ENCODE peak calls at places on chromosomes 1 and 21, in four cellular contexts. One of them, this sample, is unnamed.

GRCh38 chr1:183231545-183231944 is 45.5 kb downstream of the LAMC2 start:
- DNase-seq in esophagus muscularis mucosa: no peak
- DNase-seq in neural progenitor cell: no peak
- DNase-seq in BE2C: no peak
- DNase-seq in this sample: no peak

GRCh38 chr1:66374148-66374547 is 159.8 kb upstream of the SGIP1 start:
- DNase-seq in esophagus muscularis mucosa: no peak
- DNase-seq in neural progenitor cell: no peak
- DNase-seq in BE2C: no peak
- DNase-seq in this sample: no peak

GRCh38 chr1:68141079-68141800 is 90.8 kb upstream of the DIRAS3 start:
- DNase-seq in esophagus muscularis mucosa: no peak
- DNase-seq in neural progenitor cell: peak
- DNase-seq in BE2C: no peak
- DNase-seq in this sample: no peak

GRCh38 chr1:58782308-58783089 is 1.3 kb downstream of the JUN start:
- DNase-seq in esophagus muscularis mucosa: peak
- DNase-seq in neural progenitor cell: peak
- DNase-seq in BE2C: peak
- DNase-seq in this sample: no peak

GRCh38 chr1:242639104-242639503 is 114.6 kb upstream of the PLD5 start:
- DNase-seq in esophagus muscularis mucosa: no peak
- DNase-seq in neural progenitor cell: no peak
- DNase-seq in BE2C: no peak
- DNase-seq in this sample: no peak

GRCh38 chr1:951364-951763 is 7.7 kb downstream of the NOC2L start:
- DNase-seq in esophagus muscularis mucosa: no peak
- DNase-seq in neural progenitor cell: peak
- DNase-seq in BE2C: peak
- DNase-seq in this sample: no peak

GRCh38 chr1:48047116-48047515 is 49.9 kb upstream of the TRABD2B start:
- DNase-seq in esophagus muscularis mucosa: no peak
- DNase-seq in neural progenitor cell: no peak
- DNase-seq in BE2C: no peak
- DNase-seq in this sample: no peak

GRCh38 chr1:30928171-30928570 is 19.6 kb upstream of the SDC3 start:
- DNase-seq in esophagus muscularis mucosa: no peak
- DNase-seq in neural progenitor cell: no peak
- DNase-seq in BE2C: no peak
- DNase-seq in this sample: no peak

GRCh38 chr1:184156521-184157395 is 105.2 kb downstream of the TSEN15 start:
- DNase-seq in esophagus muscularis mucosa: peak
- DNase-seq in neural progenitor cell: peak
- DNase-seq in BE2C: no peak
- DNase-seq in this sample: no peak

GRCh38 chr1:40897499-40897898 is 35.3 kb upstream of the CITED4 start:
- DNase-seq in esophagus muscularis mucosa: no peak
- DNase-seq in neural progenitor cell: no peak
- DNase-seq in BE2C: no peak
- DNase-seq in this sample: peak

GRCh38 chr1:63701187-63701586 is 72.6 kb upstream of the ROR1 start:
- DNase-seq in esophagus muscularis mucosa: no peak
- DNase-seq in neural progenitor cell: no peak
- DNase-seq in BE2C: no peak
- DNase-seq in this sample: no peak

GRCh38 chr1:220874201-220874655 is 5.0 kb upstream of the HLX start:
- DNase-seq in esophagus muscularis mucosa: no peak
- DNase-seq in neural progenitor cell: peak
- DNase-seq in BE2C: peak
- DNase-seq in this sample: no peak

GRCh38 chr21:39845581-39846130 is 21.6 kb upstream of the PCP4 start:
- DNase-seq in esophagus muscularis mucosa: peak
- DNase-seq in neural progenitor cell: peak
- DNase-seq in BE2C: no peak
- DNase-seq in this sample: peak

DNA sequence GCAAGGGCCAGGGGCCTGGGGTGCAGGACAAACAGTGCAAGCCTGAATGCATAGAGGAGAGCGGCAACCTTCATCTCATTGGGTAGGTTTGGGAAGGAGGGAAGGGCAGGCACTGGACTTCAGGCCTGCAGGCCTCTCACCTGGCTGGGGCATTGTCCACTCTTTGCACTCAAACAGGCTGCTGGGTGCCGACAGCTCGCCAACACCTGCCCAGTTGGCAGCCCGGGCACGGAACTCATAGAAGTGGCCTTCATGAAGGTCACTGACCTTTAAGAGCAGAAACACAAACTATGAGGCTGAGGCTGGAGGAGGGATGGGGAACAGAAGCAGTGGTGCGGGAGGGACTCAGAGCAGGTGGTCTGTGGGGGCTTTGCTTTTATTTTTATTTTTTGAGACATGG is 30.7 kb downstream of the MYOM3 start:
- DNase-seq in esophagus muscularis mucosa: no peak
- DNase-seq in neural progenitor cell: no peak
- DNase-seq in BE2C: no peak
- DNase-seq in this sample: no peak
- H3K4me3 ChIP-seq in esophagus muscularis mucosa: no peak
- H3K4me3 ChIP-seq in neural progenitor cell: no peak
- H3K4me3 ChIP-seq in BE2C: no peak
- H3K4me3 ChIP-seq in this sample: no peak

DNA sequence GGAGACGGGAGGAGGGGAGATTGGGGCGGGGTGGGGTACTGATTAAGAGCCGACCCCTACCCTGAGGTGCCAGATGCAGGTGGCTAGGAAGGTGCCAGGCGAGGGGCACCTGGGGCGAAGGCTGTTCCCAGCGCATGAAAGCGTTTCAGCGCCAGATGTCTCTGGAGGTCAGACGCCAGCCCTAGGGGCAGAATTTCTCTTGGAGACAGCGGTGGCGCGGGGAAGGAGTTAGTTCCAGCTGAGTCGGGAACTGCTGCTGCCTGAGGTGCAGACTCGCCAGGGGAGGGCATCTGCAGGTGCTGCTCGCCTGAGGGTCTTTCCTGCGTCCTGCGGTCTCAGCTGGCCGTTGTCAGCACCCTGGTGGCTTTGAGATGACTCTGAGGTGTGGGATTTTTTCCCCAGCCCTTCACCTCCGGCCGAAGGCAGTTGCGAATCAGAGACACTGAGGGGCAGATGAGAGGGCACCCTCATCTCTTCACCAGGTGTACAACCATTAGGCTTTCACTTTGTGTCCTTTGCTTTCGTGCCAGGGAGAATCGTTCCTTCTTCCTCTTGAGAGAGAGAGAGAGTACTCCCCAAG is 539 bp downstream of the CGN start:
- DNase-seq in esophagus muscularis mucosa: no peak
- DNase-seq in neural progenitor cell: peak
- DNase-seq in BE2C: peak
- DNase-seq in this sample: no peak
- TF ChIP-seq CTCF in esophagus muscularis mucosa: no peak
- TF ChIP-seq CTCF in neural progenitor cell: peak
- TF ChIP-seq CTCF in BE2C: no peak
- TF ChIP-seq CTCF in this sample: no peak

GRCh38 chr1:172914517-172915144 is 136.1 kb downstream of the TNFSF18 start:
- DNase-seq in esophagus muscularis mucosa: no peak
- DNase-seq in neural progenitor cell: no peak
- DNase-seq in BE2C: no peak
- DNase-seq in this sample: no peak
- H3K4me3 ChIP-seq in esophagus muscularis mucosa: no peak
- H3K4me3 ChIP-seq in neural progenitor cell: no peak
- H3K4me3 ChIP-seq in BE2C: no peak
- H3K4me3 ChIP-seq in this sample: no peak

DNA sequence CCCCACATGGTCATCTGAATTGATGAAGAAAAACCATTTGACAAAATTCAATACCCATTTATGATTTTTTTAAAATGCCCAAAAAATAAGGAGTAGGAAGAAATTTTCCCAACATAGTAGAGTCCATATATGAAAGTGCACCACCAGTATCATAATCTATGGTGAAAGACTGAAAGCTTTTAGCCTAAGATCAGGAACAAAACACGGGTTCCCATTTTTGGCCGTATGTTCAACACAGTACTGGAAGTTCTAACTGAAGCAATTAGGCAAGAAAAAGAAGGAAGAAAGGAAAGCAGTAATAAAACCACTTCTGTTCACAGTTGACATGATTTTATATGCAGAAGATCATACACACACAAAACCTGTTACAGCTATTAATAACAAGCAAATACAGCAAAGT is 227.8 kb upstream of the RAB4A start:
- DNase-seq in esophagus muscularis mucosa: peak
- DNase-seq in neural progenitor cell: no peak
- DNase-seq in BE2C: no peak
- DNase-seq in this sample: no peak
- TF ChIP-seq CTCF in esophagus muscularis mucosa: no peak
- TF ChIP-seq CTCF in neural progenitor cell: no peak
- TF ChIP-seq CTCF in BE2C: no peak
- TF ChIP-seq CTCF in this sample: no peak

This sample was measured in epithelial cell of proximal tubule.